ENCODE peak calls at places on chromosome 15, in seven cellular contexts. Y, G, Q, N, D, S and W are unnamed samples.

GRCh38 chr15:53072077-53072476 is 281.9 kb upstream of the ONECUT1 start:
- DNase-seq in Y (no peak), G (peak; percentile 84), Q (peak; percentile 78), N (no peak), D (peak; percentile 78), S (peak; percentile 97), W (peak; percentile 5)

GRCh38 chr15:58536414-58536813 is 104.6 kb downstream of the LIPC start:
- DNase-seq in Y (no peak), G (no peak), Q (no peak), N (no peak), D (no peak), S (no peak), W (no peak)

GRCh38 chr15:99247063-99247462 is 2.3 kb downstream of the TTC23 start:
- DNase-seq in Y (no peak), G (no peak), Q (no peak), N (no peak), D (no peak), S (no peak), W (no peak)

GRCh38 chr15:89367485-89368451 is 33.1 kb upstream of the POLG start:
- DNase-seq in Y (no peak), G (peak; percentile 93), Q (no peak), N (no peak), D (no peak), S (no peak), W (no peak)

GRCh38 chr15:84840741-84841429 is 23.7 kb downstream of the ALPK3 start:
- DNase-seq in Y (no peak), G (no peak), Q (no peak), N (peak; percentile 91), D (no peak), S (peak; percentile 92), W (peak; percentile 87)

GRCh38 chr15:48850648-48851047 is 27.3 kb upstream of the EID1 start:
- DNase-seq in Y (no peak), G (no peak), Q (no peak), N (no peak), D (no peak), S (no peak), W (no peak)

GRCh38 chr15:100863406-100864198 is 16.0 kb upstream of the ALDH1A3 start:
- DNase-seq in Y (peak; percentile 55), G (no peak), Q (no peak), N (no peak), D (no peak), S (no peak), W (peak; percentile 69)

GRCh38 chr15:92163641-92164040 is 230.0 kb upstream of the ST8SIA2 start:
- DNase-seq in Y (no peak), G (no peak), Q (no peak), N (no peak), D (no peak), S (no peak), W (no peak)

GRCh38 chr15:78638658-78639314 is 2.2 kb downstream of the CHRNB4 start:
- DNase-seq in Y (no peak), G (peak; percentile 73), Q (no peak), N (no peak), D (peak; percentile 86), S (no peak), W (peak; percentile 48)

GRCh38 chr15:32682569-32682968 is 35.2 kb upstream of the GREM1 start:
- DNase-seq in Y (peak; percentile 82), G (peak; percentile 81), Q (peak; percentile 89), N (no peak), D (no peak), S (no peak), W (no peak)

GRCh38 chr15:33030315-33030714 is 164.2 kb downstream of the FMN1 start:
- DNase-seq in Y (no peak), G (no peak), Q (no peak), N (no peak), D (no peak), S (no peak), W (no peak)

GRCh38 chr15:42157381-42157780 is 945 bp upstream of the PLA2G4F start:
- DNase-seq in Y (no peak), G (no peak), Q (no peak), N (no peak), D (no peak), S (no peak), W (no peak)

GRCh38 chr15:68995754-68996141 is 18.7 kb upstream of the NOX5 start:
- DNase-seq in Y (no peak), G (no peak), Q (no peak), N (no peak), D (no peak), S (no peak), W (no peak)

GRCh38 chr15:83709246-83709645 is 55.3 kb downstream of the ADAMTSL3 start:
- DNase-seq in Y (no peak), G (no peak), Q (peak; percentile 44), N (no peak), D (no peak), S (no peak), W (no peak)

GRCh38 chr15:40252141-40252437 is 13.2 kb downstream of the PAK6 start:
- DNase-seq in Y (no peak), G (no peak), Q (no peak), N (peak; percentile 42), D (no peak), S (no peak), W (no peak)

GRCh38 chr15:40250771-40251454 is 12.1 kb downstream of the PAK6 start:
- DNase-seq in Y (no peak), G (no peak), Q (no peak), N (peak; percentile 12), D (no peak), S (no peak), W (no peak)

GRCh38 chr15:40253179-40253790 is 14.4 kb downstream of the PAK6 start:
- DNase-seq in Y (no peak), G (no peak), Q (no peak), N (peak; percentile 32), D (no peak), S (no peak), W (no peak)

GRCh38 chr15:40251455-40252140 is 12.7 kb downstream of the PAK6 start:
- DNase-seq in Y (no peak), G (no peak), Q (no peak), N (peak; percentile 37), D (no peak), S (no peak), W (peak; percentile 35)

GRCh38 chr15:40252438-40253178 is 13.7 kb downstream of the PAK6 start:
- DNase-seq in Y (no peak), G (no peak), Q (no peak), N (peak; percentile 59), D (no peak), S (peak; percentile 49), W (peak; percentile 49)
- H3K27ac ChIP-seq in Y (no peak overlapping the region), G (peak overlapping the region; percentile 1), Q (no peak overlapping the region), N (no peak overlapping the region), D (no peak overlapping the region), S (peak overlapping the region; percentile 47), W (peak overlapping the region; percentile 13)

DNA sequence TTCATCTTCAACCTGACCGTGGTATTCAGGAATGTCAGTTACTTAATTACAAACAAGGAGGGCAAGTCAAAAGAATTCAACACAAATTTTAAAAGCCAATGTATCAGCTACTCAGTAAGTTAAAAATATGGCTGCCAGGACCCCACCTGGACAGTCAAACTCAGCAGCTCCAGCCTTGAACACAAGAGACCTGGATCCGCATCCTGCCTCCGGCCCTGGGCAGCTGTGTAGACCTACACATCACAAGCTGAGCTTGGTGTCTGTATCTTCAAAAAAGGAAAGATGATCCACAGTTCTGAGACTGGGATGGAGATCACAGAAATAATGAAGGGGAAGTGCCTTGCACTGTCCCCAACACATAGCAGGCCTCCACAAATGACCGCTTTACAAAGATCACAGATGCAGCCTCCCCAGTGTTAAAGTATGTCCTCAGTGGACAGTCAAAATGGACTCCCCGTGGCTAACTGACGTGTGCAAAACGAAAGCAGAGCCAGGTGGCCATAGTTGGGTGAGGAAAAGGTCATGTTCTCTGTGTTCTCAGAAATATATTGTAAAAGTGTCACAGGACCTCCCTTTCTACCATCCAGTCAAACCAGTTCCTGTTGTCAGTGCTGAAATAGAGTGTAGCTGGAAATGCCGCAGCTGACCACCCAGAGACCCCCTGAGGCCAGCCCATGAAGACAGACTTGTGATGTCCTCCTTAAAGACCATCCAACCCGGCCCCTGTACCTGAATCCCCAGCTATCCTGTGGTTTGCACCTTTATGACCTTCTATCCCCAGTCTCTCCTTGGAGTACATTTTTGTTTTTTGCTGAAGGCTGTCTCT is 168.5 kb upstream of the NSMCE3 start:
- DNase-seq in Y (no peak), G (no peak), Q (no peak), N (no peak), D (no peak), S (no peak), W (no peak)
- H3K27ac ChIP-seq in Y (no peak overlapping the region), G (no peak overlapping the region), Q (no peak overlapping the region), N (no peak overlapping the region), D (no peak overlapping the region), S (no peak overlapping the region), W (no peak overlapping the region)

DNA sequence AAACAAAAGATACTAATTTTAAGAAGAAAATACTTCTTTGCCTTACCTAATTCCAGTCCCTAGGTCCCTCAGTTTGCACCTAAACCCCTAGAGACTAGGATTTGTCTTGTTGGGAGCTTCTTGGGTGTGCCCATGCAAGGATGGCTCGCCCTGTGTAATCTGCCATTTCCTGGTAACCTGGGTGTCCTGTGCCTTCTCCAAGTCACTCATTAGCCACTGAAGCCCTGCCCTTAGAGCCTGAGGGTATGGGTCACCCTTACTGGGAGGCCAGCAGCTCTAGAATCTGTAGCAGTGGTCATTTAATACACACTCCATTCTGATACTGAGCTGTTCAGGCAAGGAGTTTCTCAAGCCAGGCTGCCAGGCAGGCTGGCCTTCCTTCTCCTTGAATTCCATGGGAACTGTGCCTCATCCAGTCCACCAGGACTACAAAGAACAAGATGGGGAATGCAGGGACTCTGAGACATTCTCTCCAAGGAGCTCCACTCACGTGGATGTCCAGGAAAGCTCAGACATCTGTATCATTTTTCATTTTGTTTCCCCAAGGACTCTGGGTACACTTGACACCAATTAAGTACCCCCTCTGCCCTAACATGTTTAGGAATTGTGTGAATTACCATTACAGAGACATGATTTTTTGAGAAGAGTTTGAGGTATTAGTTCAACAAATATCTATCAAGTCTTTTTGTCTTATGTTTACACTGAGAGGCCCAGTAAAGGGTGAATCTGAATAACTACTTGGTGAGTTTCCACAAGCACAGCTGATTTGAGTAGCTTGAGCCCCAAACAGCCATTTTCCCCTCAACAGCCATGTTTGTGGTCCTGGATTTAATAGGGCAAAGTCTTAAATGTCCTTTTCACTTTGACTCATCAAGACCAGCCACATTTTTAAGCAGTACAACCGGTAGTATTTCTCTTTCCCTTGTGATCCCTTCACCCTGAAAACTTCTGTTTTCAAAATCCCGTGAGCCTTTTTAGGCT is 52.6 kb downstream of the ARNT2 start:
- DNase-seq in Y (peak; percentile 52), G (no peak), Q (no peak), N (no peak), D (no peak), S (no peak), W (no peak)
- H3K27ac ChIP-seq in Y (peak overlapping the region; percentile 63), G (no peak overlapping the region), Q (no peak overlapping the region), N (no peak overlapping the region), D (no peak overlapping the region), S (no peak overlapping the region), W (no peak overlapping the region)

DNA sequence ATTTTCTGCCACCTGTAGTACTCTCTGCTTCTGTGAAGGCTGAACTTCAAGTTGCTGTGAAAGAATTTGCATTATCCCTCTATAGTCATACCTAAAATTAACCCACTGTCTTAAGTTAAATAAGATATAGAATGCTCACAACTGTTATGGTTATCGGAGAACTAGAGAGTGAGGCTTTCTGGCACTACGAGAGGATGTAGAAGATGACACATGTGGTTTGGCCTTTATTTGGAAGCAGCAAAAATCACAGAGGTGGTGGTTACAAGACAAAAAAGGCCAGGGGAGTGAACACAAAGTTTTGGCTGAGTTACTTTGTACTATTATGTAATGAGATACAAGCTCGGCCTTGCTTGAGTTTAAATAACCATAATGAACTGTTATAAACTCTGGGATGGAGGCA is 78.2 kb upstream of the ICE2 start:
- DNase-seq in Y (no peak), G (no peak), Q (no peak), N (no peak), D (no peak), S (no peak), W (no peak)
- H3K27ac ChIP-seq in Y (no peak overlapping the region), G (no peak overlapping the region), Q (no peak overlapping the region), N (no peak overlapping the region), D (no peak overlapping the region), S (no peak overlapping the region), W (no peak overlapping the region)

GRCh38 chr15:96160269-96160668 is 170.2 kb upstream of the NR2F2 start:
- DNase-seq in Y (no peak), G (no peak), Q (no peak), N (peak; percentile 84), D (no peak), S (peak; percentile 45), W (peak; percentile 64)
- H3K27ac ChIP-seq in Y (no peak overlapping the region), G (no peak overlapping the region), Q (no peak overlapping the region), N (no peak overlapping the region), D (no peak overlapping the region), S (no peak overlapping the region), W (peak overlapping the region; percentile 48)